ENCODE peak calls at places on chromosomes 4 and X, in seven cellular contexts. One of them, this sample, is unnamed. For H3K4me1, the result is how much of the 10 kb centered on the place peaks cover.

GRCh38 chrX:136112781-136113180 is 34.6 kb upstream of the FHL1 start:
- DNase-seq in lower lobe of right lung: no peak
- DNase-seq in GM23338: no peak
- DNase-seq in ascending aorta: no peak
- DNase-seq in breast epithelium: no peak
- DNase-seq in psoas muscle: no peak
- DNase-seq in left ventricle myocardium inferior: no peak
- DNase-seq in this sample: no peak

GRCh38 chrX:119676949-119677653 is 15.9 kb downstream of the SEPTIN6 start:
- DNase-seq in breast epithelium: no peak
- DNase-seq in GM23338: no peak
- DNase-seq in psoas muscle: no peak
- DNase-seq in ascending aorta: no peak
- DNase-seq in lower lobe of right lung: no peak
- DNase-seq in left ventricle myocardium inferior: no peak
- DNase-seq in this sample: no peak

GRCh38 chr4:163693776-163694175 is 199.3 kb downstream of the TMA16 start:
- DNase-seq in psoas muscle: no peak
- DNase-seq in ascending aorta: no peak
- DNase-seq in lower lobe of right lung: no peak
- DNase-seq in GM23338: no peak
- DNase-seq in left ventricle myocardium inferior: no peak
- DNase-seq in breast epithelium: no peak
- DNase-seq in this sample: no peak

GRCh38 chr4:184432127-184432922 is 42.0 kb downstream of the IRF2 start:
- DNase-seq in ascending aorta: no peak
- DNase-seq in left ventricle myocardium inferior: no peak
- DNase-seq in lower lobe of right lung: peak
- DNase-seq in GM23338: no peak
- DNase-seq in psoas muscle: no peak
- DNase-seq in breast epithelium: no peak
- DNase-seq in this sample: no peak

GRCh38 chr4:1870578-1871443 is at the start of gene NSD2:
- DNase-seq in breast epithelium: peak
- DNase-seq in lower lobe of right lung: peak
- DNase-seq in psoas muscle: peak
- DNase-seq in GM23338: peak
- DNase-seq in ascending aorta: peak
- DNase-seq in left ventricle myocardium inferior: peak
- DNase-seq in this sample: peak

GRCh38 chr4:183297675-183298074 is 22.4 kb downstream of the CLDN22 start:
- DNase-seq in breast epithelium: no peak
- DNase-seq in left ventricle myocardium inferior: no peak
- DNase-seq in lower lobe of right lung: no peak
- DNase-seq in GM23338: no peak
- DNase-seq in ascending aorta: no peak
- DNase-seq in psoas muscle: no peak
- DNase-seq in this sample: no peak

GRCh38 chrX:133838761-133839676 is 146.4 kb downstream of the GPC3 start:
- DNase-seq in psoas muscle: no peak
- DNase-seq in GM23338: peak
- DNase-seq in ascending aorta: no peak
- DNase-seq in breast epithelium: no peak
- DNase-seq in left ventricle myocardium inferior: no peak
- DNase-seq in lower lobe of right lung: no peak
- DNase-seq in this sample: no peak

GRCh38 chr4:8329859-8330761 is 60.6 kb downstream of the HTRA3 start:
- DNase-seq in psoas muscle: no peak
- DNase-seq in ascending aorta: peak
- DNase-seq in left ventricle myocardium inferior: peak
- DNase-seq in breast epithelium: no peak
- DNase-seq in GM23338: no peak
- DNase-seq in lower lobe of right lung: peak
- DNase-seq in this sample: peak

GRCh38 chrX:134181261-134181660 is 55.7 kb upstream of the CCDC160 start:
- DNase-seq in psoas muscle: no peak
- DNase-seq in breast epithelium: no peak
- DNase-seq in lower lobe of right lung: no peak
- DNase-seq in ascending aorta: no peak
- DNase-seq in GM23338: peak
- DNase-seq in left ventricle myocardium inferior: no peak
- DNase-seq in this sample: no peak

GRCh38 chr4:76708986-76709385 is 189.0 kb downstream of the SOWAHB start:
- DNase-seq in breast epithelium: no peak
- DNase-seq in psoas muscle: no peak
- DNase-seq in GM23338: no peak
- DNase-seq in left ventricle myocardium inferior: no peak
- DNase-seq in lower lobe of right lung: no peak
- DNase-seq in ascending aorta: no peak
- DNase-seq in this sample: no peak

GRCh38 chr4:38509551-38509950 is 154.4 kb upstream of the KLF3 start:
- DNase-seq in ascending aorta: no peak
- DNase-seq in breast epithelium: no peak
- DNase-seq in left ventricle myocardium inferior: no peak
- DNase-seq in GM23338: no peak
- DNase-seq in lower lobe of right lung: no peak
- DNase-seq in psoas muscle: no peak
- DNase-seq in this sample: no peak

GRCh38 chr4:109721033-109721432 is 8.8 kb downstream of the PLA2G12A start:
- DNase-seq in ascending aorta: no peak
- DNase-seq in left ventricle myocardium inferior: no peak
- DNase-seq in GM23338: no peak
- DNase-seq in breast epithelium: no peak
- DNase-seq in psoas muscle: no peak
- DNase-seq in lower lobe of right lung: no peak
- DNase-seq in this sample: no peak

DNA sequence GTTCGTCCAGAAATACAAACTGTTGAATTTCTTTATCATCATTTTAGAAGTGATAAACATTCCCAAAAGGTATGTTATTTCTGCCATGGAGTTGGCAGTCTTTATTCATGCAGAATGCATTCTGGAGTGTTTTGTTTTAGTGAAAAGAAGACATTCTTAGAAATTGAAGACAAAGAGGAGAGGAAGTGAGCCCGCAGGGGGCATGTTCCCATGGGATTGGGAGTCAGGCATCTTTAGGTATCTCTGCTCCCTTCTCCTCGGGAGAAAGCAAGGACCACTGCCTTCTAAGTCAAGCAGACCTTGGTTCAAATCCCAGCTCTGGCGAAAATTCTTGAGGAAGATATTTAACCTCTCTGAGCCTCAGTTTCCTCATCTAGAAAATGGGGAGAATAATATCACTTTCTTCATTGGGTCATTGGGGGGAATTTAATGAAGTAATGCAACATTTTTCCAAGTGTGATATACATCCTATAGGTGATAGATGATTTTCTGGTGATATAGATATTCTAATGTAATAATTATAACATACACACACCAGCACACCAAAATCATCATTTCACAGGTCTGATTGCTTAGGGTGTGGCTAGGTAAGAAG is 26.5 kb upstream of the CHRNA9 start:
- DNase-seq in ascending aorta: no peak
- DNase-seq in left ventricle myocardium inferior: no peak
- DNase-seq in breast epithelium: no peak
- DNase-seq in GM23338: peak
- DNase-seq in lower lobe of right lung: no peak
- DNase-seq in psoas muscle: no peak
- DNase-seq in this sample: no peak
- H3K4me1 ChIP-seq in ascending aorta: under half
- H3K4me1 ChIP-seq in left ventricle myocardium inferior: under half
- H3K4me1 ChIP-seq in breast epithelium: under half
- H3K4me1 ChIP-seq in GM23338: under half
- H3K4me1 ChIP-seq in lower lobe of right lung: under half
- H3K4me1 ChIP-seq in psoas muscle: under half
- H3K4me1 ChIP-seq in this sample: under half

GRCh38 chr4:158817562-158818370 is 48.9 kb downstream of the FNIP2 start:
- DNase-seq in psoas muscle: no peak
- DNase-seq in breast epithelium: no peak
- DNase-seq in ascending aorta: no peak
- DNase-seq in left ventricle myocardium inferior: no peak
- DNase-seq in GM23338: no peak
- DNase-seq in lower lobe of right lung: no peak
- DNase-seq in this sample: no peak
- H3K4me1 ChIP-seq in psoas muscle: half or more
- H3K4me1 ChIP-seq in breast epithelium: under half
- H3K4me1 ChIP-seq in ascending aorta: under half
- H3K4me1 ChIP-seq in left ventricle myocardium inferior: half or more
- H3K4me1 ChIP-seq in GM23338: under half
- H3K4me1 ChIP-seq in lower lobe of right lung: half or more
- H3K4me1 ChIP-seq in this sample: half or more

GRCh38 chr4:5710962-5711478 is at the start of gene EVC:
- DNase-seq in lower lobe of right lung: peak
- DNase-seq in breast epithelium: peak
- DNase-seq in ascending aorta: peak
- DNase-seq in psoas muscle: peak
- DNase-seq in GM23338: peak
- DNase-seq in left ventricle myocardium inferior: peak
- DNase-seq in this sample: peak

GRCh38 chr4:5712931-5713330 is 1.9 kb downstream of the EVC start:
- DNase-seq in psoas muscle: no peak
- DNase-seq in lower lobe of right lung: no peak
- DNase-seq in GM23338: no peak
- DNase-seq in ascending aorta: no peak
- DNase-seq in breast epithelium: no peak
- DNase-seq in left ventricle myocardium inferior: no peak
- DNase-seq in this sample: no peak

GRCh38 chr4:5711479-5712184 is 631 bp downstream of the EVC start:
- DNase-seq in breast epithelium: no peak
- DNase-seq in GM23338: peak
- DNase-seq in lower lobe of right lung: peak
- DNase-seq in left ventricle myocardium inferior: peak
- DNase-seq in psoas muscle: peak
- DNase-seq in ascending aorta: peak
- DNase-seq in this sample: no peak

GRCh38 chr4:5713861-5714260 is 2.9 kb downstream of the EVC start:
- DNase-seq in psoas muscle: no peak
- DNase-seq in ascending aorta: no peak
- DNase-seq in lower lobe of right lung: no peak
- DNase-seq in left ventricle myocardium inferior: no peak
- DNase-seq in GM23338: no peak
- DNase-seq in breast epithelium: no peak
- DNase-seq in this sample: no peak

GRCh38 chr4:5712517-5712916 is 1.5 kb downstream of the EVC start:
- DNase-seq in ascending aorta: no peak
- DNase-seq in left ventricle myocardium inferior: no peak
- DNase-seq in lower lobe of right lung: no peak
- DNase-seq in breast epithelium: no peak
- DNase-seq in GM23338: no peak
- DNase-seq in psoas muscle: no peak
- DNase-seq in this sample: no peak
- H3K4me1 ChIP-seq in ascending aorta: under half
- H3K4me1 ChIP-seq in left ventricle myocardium inferior: under half
- H3K4me1 ChIP-seq in lower lobe of right lung: under half
- H3K4me1 ChIP-seq in breast epithelium: under half
- H3K4me1 ChIP-seq in GM23338: under half
- H3K4me1 ChIP-seq in psoas muscle: under half
- H3K4me1 ChIP-seq in this sample: under half

DNA sequence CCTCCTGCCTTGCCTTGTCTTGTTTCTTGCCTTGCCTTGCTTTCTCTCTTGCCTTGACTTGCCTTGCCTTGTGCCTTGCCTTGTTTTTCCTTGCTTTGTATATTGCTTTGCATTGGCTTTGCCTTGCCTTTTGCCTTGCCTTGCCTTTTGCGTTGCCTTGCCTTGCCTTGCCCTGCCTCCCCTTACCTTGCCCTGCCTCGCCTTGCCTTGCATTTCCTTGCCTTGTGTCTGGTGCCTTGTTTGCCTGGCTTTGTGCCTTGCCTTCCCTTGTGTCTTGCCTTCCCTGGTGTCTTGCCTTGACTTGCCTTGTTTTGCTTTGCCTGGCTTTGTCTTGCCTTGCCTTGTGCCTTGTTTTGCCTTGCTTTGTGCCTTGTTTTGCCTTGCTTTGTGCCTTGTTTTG is 89.7 kb downstream of the TAB3 start:
- DNase-seq in left ventricle myocardium inferior: no peak
- DNase-seq in psoas muscle: no peak
- DNase-seq in ascending aorta: no peak
- DNase-seq in GM23338: no peak
- DNase-seq in lower lobe of right lung: no peak
- DNase-seq in breast epithelium: no peak
- DNase-seq in this sample: no peak
- H3K4me1 ChIP-seq in left ventricle myocardium inferior: under half
- H3K4me1 ChIP-seq in psoas muscle: under half
- H3K4me1 ChIP-seq in ascending aorta: under half
- H3K4me1 ChIP-seq in GM23338: under half
- H3K4me1 ChIP-seq in lower lobe of right lung: under half
- H3K4me1 ChIP-seq in breast epithelium: under half
- H3K4me1 ChIP-seq in this sample: under half

DNA sequence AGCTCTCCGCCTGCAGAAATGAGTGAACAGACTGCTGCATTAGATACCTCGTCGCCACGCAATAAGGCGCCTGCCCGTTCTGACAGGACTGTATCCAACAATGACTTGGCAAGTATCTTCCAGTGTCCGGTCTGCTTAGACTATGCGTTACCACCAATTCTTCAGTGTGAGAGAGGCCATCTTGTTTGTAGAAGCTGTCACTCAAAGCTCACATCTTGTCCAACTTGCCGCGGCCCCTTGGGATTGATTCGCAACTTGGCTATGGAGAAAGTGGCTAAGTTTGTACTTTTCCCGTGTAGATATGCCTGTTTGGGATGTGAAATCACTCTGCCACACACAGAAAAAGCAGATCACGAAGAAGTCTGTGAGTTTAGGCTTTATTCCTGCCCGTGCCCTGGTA is 172.0 kb upstream of the MAGEB16 start:
- DNase-seq in lower lobe of right lung: no peak
- DNase-seq in ascending aorta: no peak
- DNase-seq in GM23338: no peak
- DNase-seq in breast epithelium: no peak
- DNase-seq in left ventricle myocardium inferior: no peak
- DNase-seq in psoas muscle: no peak
- DNase-seq in this sample: no peak
- H3K4me1 ChIP-seq in lower lobe of right lung: under half
- H3K4me1 ChIP-seq in ascending aorta: under half
- H3K4me1 ChIP-seq in GM23338: under half
- H3K4me1 ChIP-seq in breast epithelium: under half
- H3K4me1 ChIP-seq in left ventricle myocardium inferior: under half
- H3K4me1 ChIP-seq in psoas muscle: under half
- H3K4me1 ChIP-seq in this sample: under half